ENCODE peak calls at places on chromosomes 12 and 14, in ten cellular contexts. M is brain microvascular endothelial cell, X is spleen, E is OCI-LY7, I is heart left ventricle, L is K562, V is endothelial cell of umbilical vein, F is dorsolateral prefrontal cortex, U is AG04450, Z is adrenal gland. B is an unnamed sample.

GRCh38 chr14:101077511-101078074 is 174.1 kb upstream of the RTL1 start:
- DNase-seq in M (peak), L (peak), U (no peak), X (peak), E (no peak), V (peak), F (peak), I (no peak), Z (no peak), B (no peak)

GRCh38 chr14:101888182-101888581 is 76.2 kb upstream of the DYNC1H1 start:
- DNase-seq in E (no peak), L (no peak), X (peak), Z (no peak), M (no peak), V (no peak), U (no peak), I (no peak), F (no peak), B (no peak)

GRCh38 chr12:56029166-56029519 is 8.3 kb downstream of the IKZF4 start:
- DNase-seq in M (no peak), V (peak), E (no peak), F (no peak), U (no peak), L (no peak), I (no peak), Z (peak), X (no peak), B (no peak)

GRCh38 chr12:80622271-80622670 is 85.2 kb upstream of the MYF6 start:
- DNase-seq in V (no peak), F (no peak), E (peak), M (no peak), X (no peak), I (no peak), Z (no peak), U (no peak), L (no peak), B (no peak)

GRCh38 chr12:94187351-94187750 is 39.0 kb downstream of the PLXNC1 start:
- DNase-seq in X (no peak), V (no peak), E (no peak), M (no peak), U (no peak), Z (no peak), I (no peak), F (no peak), L (no peak), B (no peak)

GRCh38 chr12:51538149-51538548 is 52.9 kb upstream of the SCN8A start:
- DNase-seq in X (no peak), F (no peak), M (no peak), I (no peak), E (no peak), V (no peak), U (no peak), L (no peak), Z (no peak), B (no peak)

GRCh38 chr12:10901427-10901826 is 7.9 kb downstream of the TAS2R13 start:
- DNase-seq in M (no peak), I (no peak), L (peak), V (no peak), E (no peak), X (no peak), Z (no peak), U (no peak), F (no peak), B (no peak)

GRCh38 chr12:119942386-119942785 is 46.6 kb upstream of the BICDL1 start:
- DNase-seq in V (no peak), X (peak), M (no peak), E (no peak), Z (peak), I (no peak), F (no peak), U (no peak), L (no peak), B (no peak)

GRCh38 chr12:10130042-10130441 is at the start of gene CLEC7A:
- DNase-seq in F (no peak), E (peak), U (no peak), X (no peak), Z (no peak), I (no peak), L (no peak), M (no peak), V (peak), B (no peak)

GRCh38 chr14:25518347-25518746 is 468.4 kb upstream of the STXBP6 start:
- DNase-seq in Z (no peak), E (no peak), X (no peak), I (no peak), L (no peak), M (no peak), U (no peak), V (no peak), F (no peak), B (no peak)

GRCh38 chr14:30223385-30223785 is 295.7 kb upstream of the PRKD1 start:
- DNase-seq in I (peak), U (peak), E (no peak), Z (peak), L (no peak), M (peak), F (no peak), V (peak), X (no peak), B (no peak)

GRCh38 chr12:6914246-6914947 is at the start of gene ENO2:
- DNase-seq in E (peak), M (peak), I (peak), L (peak), V (peak), F (peak), Z (peak), X (peak), U (no peak), B (peak)

GRCh38 chr12:22792198-22792597 is 167.2 kb downstream of the ETNK1 start:
- DNase-seq in E (no peak), V (no peak), Z (no peak), I (no peak), L (no peak), M (no peak), U (no peak), X (no peak), F (no peak), B (no peak)

GRCh38 chr12:69620921-69621320 is 10.2 kb upstream of the LRRC10 start:
- DNase-seq in V (no peak), L (no peak), M (no peak), U (no peak), F (no peak), E (no peak), I (no peak), X (no peak), Z (no peak), B (no peak)

GRCh38 chr14:20501346-20501745 is 4.0 kb upstream of the RNASE10 start:
- DNase-seq in E (no peak), F (no peak), X (no peak), L (no peak), M (peak), U (no peak), Z (no peak), I (no peak), V (peak), B (no peak)

GRCh38 chr12:115898670-115899069 is 378.8 kb downstream of the MED13L start:
- DNase-seq in X (no peak), I (no peak), F (no peak), Z (no peak), V (no peak), M (peak), E (no peak), U (no peak), L (no peak), B (no peak)

GRCh38 chr12:44317651-44318126 is 481.8 kb downstream of the TMEM117 start:
- DNase-seq in F (no peak), Z (no peak), X (no peak), M (peak), L (no peak), U (peak), I (no peak), E (peak), V (peak), B (peak)

GRCh38 chr12:15689751-15690191 is 99.4 kb downstream of the EPS8 start:
- DNase-seq in V (no peak), I (no peak), E (no peak), M (no peak), F (no peak), L (no peak), U (no peak), Z (no peak), X (no peak), B (no peak)

GRCh38 chr14:72741836-72742681 is 151.8 kb downstream of the DPF3 start:
- DNase-seq in M (no peak), E (no peak), X (no peak), I (no peak), U (no peak), V (peak), Z (no peak), L (peak), F (no peak), B (peak)

GRCh38 chr14:90804292-90804671 is 11.9 kb downstream of the TTC7B start:
- DNase-seq in I (no peak), E (no peak), V (no peak), F (no peak), X (no peak), Z (no peak), U (no peak), M (no peak), L (no peak), B (no peak)

DNA sequence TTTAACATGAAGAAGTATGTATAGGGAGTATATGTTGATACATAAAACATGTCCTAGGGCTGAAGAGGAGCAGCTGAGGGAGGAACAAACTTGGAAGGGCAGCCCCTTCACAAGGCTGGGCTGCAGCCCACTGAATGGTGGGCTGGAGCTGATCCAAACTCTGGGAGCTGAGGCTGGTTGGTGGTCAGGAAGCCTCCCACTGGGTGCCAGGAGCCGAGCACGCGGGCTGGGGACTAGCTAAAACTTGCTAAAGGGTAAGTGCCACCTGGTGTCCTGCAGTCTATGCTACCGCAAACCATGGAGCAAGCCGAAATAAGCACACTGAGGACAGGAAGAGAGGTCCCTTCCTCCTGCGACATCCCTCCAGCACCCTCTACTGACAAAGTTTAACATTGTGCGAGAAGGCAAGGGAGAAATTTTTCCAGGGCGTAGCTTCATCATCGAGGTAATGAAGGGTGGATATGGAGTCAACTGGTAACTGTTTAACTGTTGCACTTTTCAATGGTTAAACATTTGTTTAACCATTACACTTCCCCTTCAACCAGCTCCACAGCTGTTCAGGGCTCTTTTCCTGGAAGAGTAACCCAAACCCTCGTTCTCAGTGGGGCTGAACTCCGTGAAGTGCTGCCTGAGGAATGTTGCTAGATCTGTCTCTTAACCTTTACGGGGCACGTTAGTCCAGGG is 42.2 kb downstream of the EGLN3 start:
- DNase-seq in I (no peak), U (no peak), F (no peak), Z (no peak), M (no peak), E (no peak), L (no peak), X (no peak), V (no peak), B (no peak)
- H3K4me3 ChIP-seq in I (no peak), U (no peak), F (no peak), Z (no peak), M (no peak), E (no peak), L (no peak), X (no peak), V (no peak), B (no peak)

DNA sequence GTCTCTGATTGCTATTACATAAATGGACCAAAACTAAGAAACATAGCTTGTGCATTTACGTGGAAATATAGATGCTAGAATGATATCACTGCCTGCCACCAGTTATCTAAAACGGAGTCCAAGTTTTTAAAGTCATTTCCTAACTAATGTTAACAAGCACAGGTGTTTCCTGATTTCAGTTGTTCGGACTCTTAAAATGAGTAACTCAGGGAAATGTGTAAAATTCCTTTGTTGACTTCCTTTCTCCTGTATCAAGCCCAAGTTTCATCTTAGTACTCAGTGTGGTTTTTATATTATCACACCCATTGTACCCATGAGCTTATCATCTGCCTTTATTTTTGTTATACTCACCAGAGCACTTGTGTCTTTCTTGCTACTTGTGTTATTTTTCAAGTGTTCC is 13.2 kb upstream of the PRKCH start:
- DNase-seq in L (no peak), I (no peak), F (no peak), M (no peak), V (peak), X (no peak), Z (no peak), U (no peak), E (no peak), B (no peak)
- H3K27ac ChIP-seq in L (no peak), I (peak), F (no peak), M (no peak), V (peak), X (peak), Z (no peak), U (no peak), E (no peak), B (no peak)

GRCh38 chr12:113056631-113057488 is at the start of gene DTX1:
- DNase-seq in M (no peak), E (peak), F (no peak), Z (peak), U (no peak), V (no peak), I (peak), X (peak), L (no peak), B (peak)
- H3K4me3 ChIP-seq in M (peak), E (peak), F (peak), Z (no peak), U (peak), V (peak), I (peak), X (peak), L (no peak), B (peak)

DNA sequence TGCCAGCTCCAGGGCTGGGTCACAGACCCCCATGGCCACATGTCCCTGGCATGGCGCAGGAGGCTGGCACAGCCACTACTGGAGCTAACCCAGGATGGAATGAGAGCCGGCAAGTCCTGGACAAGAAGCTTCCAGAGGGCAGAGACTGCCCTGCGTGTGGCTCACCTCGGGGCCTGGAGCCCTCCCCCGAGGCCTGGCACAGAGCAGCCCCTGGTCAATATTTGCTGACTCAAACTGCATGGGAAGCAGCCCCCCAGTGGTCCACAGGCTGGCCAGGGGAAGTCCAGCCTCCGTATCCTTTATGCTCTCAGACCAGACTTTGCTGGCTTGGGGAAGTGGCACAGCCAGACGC is 71.4 kb downstream of the BCL11B start:
- DNase-seq in E (no peak), Z (no peak), L (no peak), V (no peak), I (no peak), F (no peak), U (no peak), M (no peak), X (no peak), B (no peak)
- H3K27ac ChIP-seq in E (no peak), Z (no peak), L (no peak), V (no peak), I (no peak), F (no peak), U (no peak), M (no peak), X (no peak), B (no peak)

GRCh38 chr12:86139671-86140070 is 116.5 kb downstream of the MGAT4C start:
- DNase-seq in I (no peak), Z (no peak), V (no peak), E (no peak), M (no peak), L (no peak), X (no peak), F (no peak), U (no peak), B (no peak)

GRCh38 chr12:86143162-86143561 is 113.0 kb downstream of the MGAT4C start:
- DNase-seq in E (no peak), V (no peak), U (no peak), L (no peak), M (no peak), X (no peak), I (no peak), Z (no peak), F (no peak), B (no peak)

GRCh38 chr12:86134571-86134970 is 121.6 kb downstream of the MGAT4C start:
- DNase-seq in L (no peak), F (no peak), I (no peak), V (no peak), E (no peak), U (no peak), X (no peak), M (peak), Z (no peak), B (no peak)

GRCh38 chr12:86138770-86139169 is 117.4 kb downstream of the MGAT4C start:
- DNase-seq in M (no peak), U (no peak), F (no peak), L (no peak), E (no peak), Z (no peak), I (no peak), V (no peak), X (no peak), B (no peak)

DNA sequence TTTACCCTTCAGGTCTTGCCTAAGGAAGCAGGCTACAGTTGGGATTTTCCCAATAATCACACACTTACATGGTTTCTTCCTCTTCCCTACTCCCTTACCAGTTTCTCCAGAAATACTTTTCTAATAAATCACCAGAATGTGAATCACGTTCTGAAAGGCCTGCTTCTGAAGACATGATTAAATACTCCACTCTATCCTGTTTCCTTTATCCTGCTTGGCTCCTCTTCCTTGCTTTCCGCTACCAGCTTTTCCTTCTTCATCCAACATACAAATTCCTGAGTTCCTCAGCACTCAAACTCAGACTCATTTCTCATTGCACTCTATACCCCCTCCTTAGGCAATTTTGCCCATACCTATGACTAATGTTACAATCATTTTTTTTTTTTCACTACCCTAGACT is 118.3 kb downstream of the MGAT4C start:
- DNase-seq in I (no peak), M (peak), F (no peak), U (no peak), E (no peak), X (no peak), L (no peak), Z (no peak), V (peak), B (no peak)
- H3K4me3 ChIP-seq in I (no peak), M (no peak), F (no peak), U (no peak), E (no peak), X (no peak), L (no peak), Z (no peak), V (no peak), B (no peak)

B was measured in WERI-Rb-1.